ENCODE peak calls at places on chromosomes 1 and 21, in four cellular contexts. K is hepatic stellate cell, C is epithelial cell of esophagus, F is cardiac septum. B is an unnamed sample.

GRCh38 chr1:91818713-91818975 is 67.3 kb downstream of the TGFBR3 start:
- DNase-seq in K (no peak), C (no peak), F (no peak), B (no peak)

GRCh38 chr21:41753001-41753725 is 13.7 kb downstream of the RIPK4 start:
- DNase-seq in K (no peak), C (no peak), F (no peak), B (no peak)

GRCh38 chr1:1305300-1306069 is 2.2 kb downstream of the ACAP3 start:
- DNase-seq in K (peak), C (peak), F (peak), B (peak)

GRCh38 chr1:42219627-42220026 is 55.1 kb upstream of the GUCA2A start:
- DNase-seq in K (no peak), C (no peak), F (no peak), B (no peak)

GRCh38 chr1:82449671-82450070 is 648.9 kb downstream of the ADGRL2 start:
- DNase-seq in K (no peak), C (no peak), F (no peak), B (no peak)

GRCh38 chr1:88463401-88463800 is 220.7 kb upstream of the PKN2 start:
- DNase-seq in K (no peak), C (no peak), F (no peak), B (no peak)

GRCh38 chr1:69252696-69253095 is 315.0 kb upstream of the LRRC7 start:
- DNase-seq in K (no peak), C (peak), F (no peak), B (no peak)

GRCh38 chr1:33248244-33248643 is 8.0 kb upstream of the ZNF362 start:
- DNase-seq in K (no peak), C (peak), F (no peak), B (no peak)

GRCh38 chr1:165298081-165298820 is 58.3 kb downstream of the LMX1A start:
- DNase-seq in K (no peak), C (no peak), F (no peak), B (no peak)

GRCh38 chr1:41955461-41956159 is 36.9 kb upstream of the HIVEP3 start:
- DNase-seq in K (peak), C (peak), F (no peak), B (no peak)

B was measured in T-helper 9 cell.